ENCODE peak calls at places on chromosome 2, in nine cellular contexts. One of them, this sample, is unnamed.

GRCh38 chr2:38260469-38260868 is 116.6 kb downstream of the ATL2 start:
- DNase-seq in stimulated activated CD4-positive, alpha-beta T cell treated with anti-CD3 and anti-CD28 coated beads, TNF-alpha, amount 100 ng/mL, for 1 hour: no peak
- DNase-seq in T1000: no peak
- DNase-seq in COR-L47: no peak
- DNase-seq in AG04450: no peak
- DNase-seq in cardiac fibroblast: no peak
- DNase-seq in fibroblast of pulmonary artery: no peak
- DNase-seq in activated T-cell treated with anti-CD3 and anti-CD28 coated beads for 1 hour: no peak
- DNase-seq in A549: no peak
- DNase-seq in this sample: no peak

GRCh38 chr2:115161531-115162453 is 719.4 kb downstream of the DPP10 start:
- DNase-seq in T1000: peak
- DNase-seq in AG04450: no peak
- DNase-seq in COR-L47: peak
- DNase-seq in cardiac fibroblast: no peak
- DNase-seq in fibroblast of pulmonary artery: no peak
- DNase-seq in stimulated activated CD4-positive, alpha-beta T cell treated with anti-CD3 and anti-CD28 coated beads, TNF-alpha, amount 100 ng/mL, for 1 hour: no peak
- DNase-seq in activated T-cell treated with anti-CD3 and anti-CD28 coated beads for 1 hour: no peak
- DNase-seq in A549: no peak
- DNase-seq in this sample: peak

GRCh38 chr2:168738057-168738456 is 64.4 kb upstream of the NOSTRIN start:
- DNase-seq in T1000: no peak
- DNase-seq in AG04450: no peak
- DNase-seq in cardiac fibroblast: no peak
- DNase-seq in A549: no peak
- DNase-seq in COR-L47: peak
- DNase-seq in fibroblast of pulmonary artery: no peak
- DNase-seq in activated T-cell treated with anti-CD3 and anti-CD28 coated beads for 1 hour: no peak
- DNase-seq in stimulated activated CD4-positive, alpha-beta T cell treated with anti-CD3 and anti-CD28 coated beads, TNF-alpha, amount 100 ng/mL, for 1 hour: no peak
- DNase-seq in this sample: no peak

GRCh38 chr2:190267302-190267701 is 52.3 kb downstream of the HIBCH start:
- DNase-seq in cardiac fibroblast: peak
- DNase-seq in A549: peak
- DNase-seq in T1000: peak
- DNase-seq in activated T-cell treated with anti-CD3 and anti-CD28 coated beads for 1 hour: no peak
- DNase-seq in stimulated activated CD4-positive, alpha-beta T cell treated with anti-CD3 and anti-CD28 coated beads, TNF-alpha, amount 100 ng/mL, for 1 hour: no peak
- DNase-seq in AG04450: peak
- DNase-seq in COR-L47: no peak
- DNase-seq in fibroblast of pulmonary artery: peak
- DNase-seq in this sample: no peak

GRCh38 chr2:69082430-69082997 is 69.5 kb downstream of the ANTXR1 start:
- DNase-seq in fibroblast of pulmonary artery: peak
- DNase-seq in A549: peak
- DNase-seq in stimulated activated CD4-positive, alpha-beta T cell treated with anti-CD3 and anti-CD28 coated beads, TNF-alpha, amount 100 ng/mL, for 1 hour: no peak
- DNase-seq in COR-L47: peak
- DNase-seq in activated T-cell treated with anti-CD3 and anti-CD28 coated beads for 1 hour: no peak
- DNase-seq in cardiac fibroblast: peak
- DNase-seq in AG04450: peak
- DNase-seq in T1000: peak
- DNase-seq in this sample: no peak

GRCh38 chr2:181483876-181484275 is 26.7 kb downstream of the ITGA4 start:
- DNase-seq in A549: no peak
- DNase-seq in COR-L47: no peak
- DNase-seq in stimulated activated CD4-positive, alpha-beta T cell treated with anti-CD3 and anti-CD28 coated beads, TNF-alpha, amount 100 ng/mL, for 1 hour: no peak
- DNase-seq in AG04450: no peak
- DNase-seq in fibroblast of pulmonary artery: no peak
- DNase-seq in cardiac fibroblast: no peak
- DNase-seq in activated T-cell treated with anti-CD3 and anti-CD28 coated beads for 1 hour: no peak
- DNase-seq in T1000: no peak
- DNase-seq in this sample: no peak

GRCh38 chr2:106977707-106978106 is 91.7 kb upstream of the ST6GAL2 start:
- DNase-seq in fibroblast of pulmonary artery: peak
- DNase-seq in stimulated activated CD4-positive, alpha-beta T cell treated with anti-CD3 and anti-CD28 coated beads, TNF-alpha, amount 100 ng/mL, for 1 hour: no peak
- DNase-seq in cardiac fibroblast: peak
- DNase-seq in T1000: no peak
- DNase-seq in A549: no peak
- DNase-seq in activated T-cell treated with anti-CD3 and anti-CD28 coated beads for 1 hour: no peak
- DNase-seq in AG04450: peak
- DNase-seq in COR-L47: no peak
- DNase-seq in this sample: no peak

GRCh38 chr2:219701847-219702634 is 74.6 kb downstream of the SLC4A3 start:
- DNase-seq in T1000: no peak
- DNase-seq in stimulated activated CD4-positive, alpha-beta T cell treated with anti-CD3 and anti-CD28 coated beads, TNF-alpha, amount 100 ng/mL, for 1 hour: no peak
- DNase-seq in A549: no peak
- DNase-seq in COR-L47: no peak
- DNase-seq in fibroblast of pulmonary artery: peak
- DNase-seq in AG04450: no peak
- DNase-seq in activated T-cell treated with anti-CD3 and anti-CD28 coated beads for 1 hour: no peak
- DNase-seq in cardiac fibroblast: peak
- DNase-seq in this sample: no peak

GRCh38 chr2:33496150-33496549 is 19.7 kb downstream of the RASGRP3 start:
- DNase-seq in AG04450: no peak
- DNase-seq in COR-L47: no peak
- DNase-seq in A549: no peak
- DNase-seq in cardiac fibroblast: no peak
- DNase-seq in T1000: no peak
- DNase-seq in stimulated activated CD4-positive, alpha-beta T cell treated with anti-CD3 and anti-CD28 coated beads, TNF-alpha, amount 100 ng/mL, for 1 hour: no peak
- DNase-seq in fibroblast of pulmonary artery: no peak
- DNase-seq in activated T-cell treated with anti-CD3 and anti-CD28 coated beads for 1 hour: no peak
- DNase-seq in this sample: no peak

GRCh38 chr2:38740851-38741541 is 10.2 kb downstream of the SRSF7 start:
- DNase-seq in fibroblast of pulmonary artery: peak
- DNase-seq in stimulated activated CD4-positive, alpha-beta T cell treated with anti-CD3 and anti-CD28 coated beads, TNF-alpha, amount 100 ng/mL, for 1 hour: no peak
- DNase-seq in AG04450: no peak
- DNase-seq in COR-L47: no peak
- DNase-seq in cardiac fibroblast: peak
- DNase-seq in T1000: no peak
- DNase-seq in A549: peak
- DNase-seq in activated T-cell treated with anti-CD3 and anti-CD28 coated beads for 1 hour: no peak
- DNase-seq in this sample: no peak

GRCh38 chr2:11681722-11682589 is 12.0 kb upstream of the NTSR2 start:
- DNase-seq in T1000: no peak
- DNase-seq in cardiac fibroblast: peak
- DNase-seq in activated T-cell treated with anti-CD3 and anti-CD28 coated beads for 1 hour: peak
- DNase-seq in fibroblast of pulmonary artery: no peak
- DNase-seq in A549: peak
- DNase-seq in COR-L47: peak
- DNase-seq in AG04450: no peak
- DNase-seq in stimulated activated CD4-positive, alpha-beta T cell treated with anti-CD3 and anti-CD28 coated beads, TNF-alpha, amount 100 ng/mL, for 1 hour: no peak
- DNase-seq in this sample: peak

GRCh38 chr2:190840572-190841172 is 39.9 kb upstream of the GLS start:
- DNase-seq in AG04450: no peak
- DNase-seq in COR-L47: no peak
- DNase-seq in T1000: no peak
- DNase-seq in stimulated activated CD4-positive, alpha-beta T cell treated with anti-CD3 and anti-CD28 coated beads, TNF-alpha, amount 100 ng/mL, for 1 hour: no peak
- DNase-seq in A549: no peak
- DNase-seq in cardiac fibroblast: no peak
- DNase-seq in activated T-cell treated with anti-CD3 and anti-CD28 coated beads for 1 hour: no peak
- DNase-seq in fibroblast of pulmonary artery: no peak
- DNase-seq in this sample: no peak